ENCODE peak calls at places on chromosomes 12 and 14, in six cellular contexts. One of them, this sample, is unnamed.

GRCh38 chr12:122064780-122065588 is 13.6 kb upstream of the MLXIP start:
- DNase-seq in H9: peak
- DNase-seq in endothelial cell of umbilical vein: peak
- DNase-seq in sigmoid colon: peak
- DNase-seq in SK-N-MC: no peak
- DNase-seq in CD8-positive, alpha-beta memory T cell: no peak
- DNase-seq in this sample: no peak

GRCh38 chr12:47035459-47035858 is 44.0 kb upstream of the PCED1B start:
- DNase-seq in endothelial cell of umbilical vein: no peak
- DNase-seq in CD8-positive, alpha-beta memory T cell: no peak
- DNase-seq in H9: no peak
- DNase-seq in SK-N-MC: no peak
- DNase-seq in sigmoid colon: no peak
- DNase-seq in this sample: no peak

GRCh38 chr14:74302160-74302628 is 540 bp downstream of the ABCD4 start:
- DNase-seq in SK-N-MC: peak
- DNase-seq in CD8-positive, alpha-beta memory T cell: no peak
- DNase-seq in H9: no peak
- DNase-seq in endothelial cell of umbilical vein: peak
- DNase-seq in sigmoid colon: no peak
- DNase-seq in this sample: no peak

GRCh38 chr14:90060965-90061848 is 587 bp upstream of the KCNK13 start:
- DNase-seq in CD8-positive, alpha-beta memory T cell: no peak
- DNase-seq in SK-N-MC: no peak
- DNase-seq in sigmoid colon: no peak
- DNase-seq in endothelial cell of umbilical vein: no peak
- DNase-seq in H9: peak
- DNase-seq in this sample: no peak

GRCh38 chr12:68237523-68238070 is 12.0 kb upstream of the IL26 start:
- DNase-seq in H9: no peak
- DNase-seq in SK-N-MC: no peak
- DNase-seq in endothelial cell of umbilical vein: no peak
- DNase-seq in CD8-positive, alpha-beta memory T cell: no peak
- DNase-seq in sigmoid colon: no peak
- DNase-seq in this sample: no peak

GRCh38 chr14:101088395-101088667 is 184.8 kb upstream of the RTL1 start:
- DNase-seq in CD8-positive, alpha-beta memory T cell: no peak
- DNase-seq in SK-N-MC: no peak
- DNase-seq in sigmoid colon: no peak
- DNase-seq in H9: no peak
- DNase-seq in endothelial cell of umbilical vein: no peak
- DNase-seq in this sample: no peak

GRCh38 chr14:67999693-68000384 is 180.3 kb downstream of the RAD51B start:
- DNase-seq in CD8-positive, alpha-beta memory T cell: no peak
- DNase-seq in H9: no peak
- DNase-seq in SK-N-MC: peak
- DNase-seq in endothelial cell of umbilical vein: peak
- DNase-seq in sigmoid colon: no peak
- DNase-seq in this sample: no peak

GRCh38 chr12:92107621-92108131 is 38.0 kb downstream of the BTG1 start:
- DNase-seq in H9: peak
- DNase-seq in SK-N-MC: no peak
- DNase-seq in CD8-positive, alpha-beta memory T cell: no peak
- DNase-seq in sigmoid colon: no peak
- DNase-seq in endothelial cell of umbilical vein: no peak
- DNase-seq in this sample: no peak

GRCh38 chr14:104350463-104351185 is 212.2 kb downstream of the KIF26A start:
- DNase-seq in CD8-positive, alpha-beta memory T cell: no peak
- DNase-seq in SK-N-MC: no peak
- DNase-seq in sigmoid colon: peak
- DNase-seq in H9: no peak
- DNase-seq in endothelial cell of umbilical vein: peak
- DNase-seq in this sample: no peak

GRCh38 chr12:76777765-76778216 is 13.9 kb downstream of the ZDHHC17 start:
- DNase-seq in H9: no peak
- DNase-seq in SK-N-MC: no peak
- DNase-seq in sigmoid colon: no peak
- DNase-seq in CD8-positive, alpha-beta memory T cell: no peak
- DNase-seq in endothelial cell of umbilical vein: no peak
- DNase-seq in this sample: no peak
- H3K27ac ChIP-seq in H9: no peak
- H3K27ac ChIP-seq in SK-N-MC: no peak
- H3K27ac ChIP-seq in sigmoid colon: no peak
- H3K27ac ChIP-seq in CD8-positive, alpha-beta memory T cell: no peak
- H3K27ac ChIP-seq in endothelial cell of umbilical vein: no peak
- H3K27ac ChIP-seq in this sample: no peak

GRCh38 chr12:48929551-48929950 is 4.3 kb upstream of the FKBP11 start:
- DNase-seq in endothelial cell of umbilical vein: no peak
- DNase-seq in H9: no peak
- DNase-seq in SK-N-MC: no peak
- DNase-seq in sigmoid colon: no peak
- DNase-seq in CD8-positive, alpha-beta memory T cell: no peak
- DNase-seq in this sample: no peak

GRCh38 chr12:48927261-48927660 is 2.0 kb upstream of the FKBP11 start:
- DNase-seq in endothelial cell of umbilical vein: no peak
- DNase-seq in SK-N-MC: no peak
- DNase-seq in CD8-positive, alpha-beta memory T cell: no peak
- DNase-seq in H9: no peak
- DNase-seq in sigmoid colon: no peak
- DNase-seq in this sample: no peak

GRCh38 chr12:48923117-48923516 is 2.2 kb downstream of the FKBP11 start:
- DNase-seq in CD8-positive, alpha-beta memory T cell: no peak
- DNase-seq in H9: no peak
- DNase-seq in SK-N-MC: no peak
- DNase-seq in endothelial cell of umbilical vein: no peak
- DNase-seq in sigmoid colon: no peak
- DNase-seq in this sample: no peak

GRCh38 chr12:48924617-48925217 is 575 bp downstream of the FKBP11 start:
- DNase-seq in SK-N-MC: no peak
- DNase-seq in H9: peak
- DNase-seq in CD8-positive, alpha-beta memory T cell: peak
- DNase-seq in endothelial cell of umbilical vein: peak
- DNase-seq in sigmoid colon: peak
- DNase-seq in this sample: no peak

GRCh38 chr12:48925218-48925871 is at the start of gene FKBP11:
- DNase-seq in SK-N-MC: no peak
- DNase-seq in endothelial cell of umbilical vein: peak
- DNase-seq in sigmoid colon: peak
- DNase-seq in CD8-positive, alpha-beta memory T cell: peak
- DNase-seq in H9: peak
- DNase-seq in this sample: no peak
- H3K27ac ChIP-seq in SK-N-MC: no peak
- H3K27ac ChIP-seq in endothelial cell of umbilical vein: peak
- H3K27ac ChIP-seq in sigmoid colon: peak
- H3K27ac ChIP-seq in CD8-positive, alpha-beta memory T cell: peak
- H3K27ac ChIP-seq in H9: no peak
- H3K27ac ChIP-seq in this sample: peak

GRCh38 chr12:89657090-89657489 is 51.5 kb downstream of the ATP2B1 start:
- DNase-seq in SK-N-MC: no peak
- DNase-seq in endothelial cell of umbilical vein: no peak
- DNase-seq in H9: no peak
- DNase-seq in CD8-positive, alpha-beta memory T cell: no peak
- DNase-seq in sigmoid colon: no peak
- DNase-seq in this sample: no peak
- H3K27ac ChIP-seq in SK-N-MC: no peak
- H3K27ac ChIP-seq in endothelial cell of umbilical vein: no peak
- H3K27ac ChIP-seq in H9: no peak
- H3K27ac ChIP-seq in CD8-positive, alpha-beta memory T cell: no peak
- H3K27ac ChIP-seq in sigmoid colon: no peak
- H3K27ac ChIP-seq in this sample: no peak

DNA sequence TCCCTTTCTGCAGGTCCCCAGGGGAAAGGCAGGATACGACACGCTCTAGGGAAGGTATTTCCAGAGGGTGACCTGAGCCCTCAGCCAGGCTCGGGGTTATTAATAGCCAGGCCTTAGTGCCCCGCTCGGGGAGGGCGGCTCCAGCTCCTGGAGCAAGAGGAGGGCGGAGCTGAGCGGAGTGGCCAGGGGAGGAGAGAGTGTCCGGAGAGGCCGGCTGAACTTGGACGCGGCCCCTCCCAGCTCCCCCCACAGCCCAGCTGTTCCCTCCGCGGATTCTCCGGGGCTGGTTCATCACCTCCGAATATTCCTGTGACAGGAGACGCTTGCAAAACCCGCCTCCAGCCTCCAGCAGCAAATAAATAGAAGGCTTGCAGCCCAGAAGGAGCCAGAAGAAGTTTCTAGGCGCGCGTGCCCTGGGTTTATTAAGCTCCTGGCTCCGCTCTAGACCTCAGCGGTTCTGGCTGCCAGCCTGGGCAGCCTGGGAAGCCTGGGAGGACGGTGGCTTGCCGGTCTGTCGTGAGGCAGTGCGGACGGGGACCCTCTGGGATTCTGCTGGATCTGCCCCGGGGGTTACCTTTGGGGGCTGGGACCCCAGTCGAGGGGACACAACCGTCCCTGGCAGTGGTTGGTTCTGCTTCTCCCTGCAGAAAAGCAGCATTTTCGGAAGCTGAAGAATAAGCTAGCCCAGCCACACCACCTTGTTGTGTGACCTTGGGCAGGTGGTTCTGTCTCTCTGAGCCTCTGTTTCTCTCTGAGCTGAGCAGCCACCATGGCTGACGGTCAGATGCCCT is at the start of gene HSPB8:
- DNase-seq in CD8-positive, alpha-beta memory T cell: no peak
- DNase-seq in sigmoid colon: peak
- DNase-seq in SK-N-MC: no peak
- DNase-seq in endothelial cell of umbilical vein: peak
- DNase-seq in H9: peak
- DNase-seq in this sample: peak
- H3K27ac ChIP-seq in CD8-positive, alpha-beta memory T cell: no peak
- H3K27ac ChIP-seq in sigmoid colon: peak
- H3K27ac ChIP-seq in SK-N-MC: peak
- H3K27ac ChIP-seq in endothelial cell of umbilical vein: peak
- H3K27ac ChIP-seq in H9: no peak
- H3K27ac ChIP-seq in this sample: peak